ENCODE peak calls at places on chromosomes 11 and 22, in nine cellular contexts. X, C, Z, B, N, G, D, E and J are unnamed samples.

GRCh38 chr11:94840209-94840608 is 72.1 kb downstream of the AMOTL1 start:
- DNase-seq in X (no peak), C (no peak), Z (no peak), B (no peak), N (no peak), G (no peak), D (no peak), E (no peak), J (no peak)

GRCh38 chr22:31818481-31819392 is 64.9 kb downstream of the DEPDC5 start:
- DNase-seq in X (peak; percentile 22), C (no peak), Z (no peak), B (no peak), N (no peak), G (no peak), D (no peak), E (peak; percentile 18), J (no peak)

GRCh38 chr11:125313271-125314222 is 149.0 kb downstream of the PKNOX2 start:
- DNase-seq in X (no peak), C (no peak), Z (no peak), B (no peak), N (no peak), G (no peak), D (no peak), E (no peak), J (no peak)

GRCh38 chr22:37157516-37158289 is 8.0 kb upstream of the IL2RB start:
- DNase-seq in X (no peak), C (no peak), Z (no peak), B (no peak), N (no peak), G (no peak), D (no peak), E (no peak), J (no peak)

GRCh38 chr22:43819691-43820670 is 7.9 kb upstream of the EFCAB6 start:
- DNase-seq in X (no peak), C (no peak), Z (peak; percentile 37), B (no peak), N (no peak), G (no peak), D (no peak), E (no peak), J (no peak)

GRCh38 chr11:132186193-132186592 is 815.8 kb downstream of the NTM start:
- DNase-seq in X (no peak), C (no peak), Z (no peak), B (no peak), N (no peak), G (no peak), D (no peak), E (no peak), J (no peak)

GRCh38 chr11:114063829-114064201 is 4.3 kb downstream of the ZBTB16 start:
- DNase-seq in X (no peak), C (no peak), Z (no peak), B (no peak), N (no peak), G (no peak), D (no peak), E (no peak), J (no peak)

GRCh38 chr11:94129505-94130335 is 1.1 kb downstream of the PANX1 start:
- DNase-seq in X (peak; percentile 85), C (no peak), Z (no peak), B (no peak), N (no peak), G (no peak), D (no peak), E (peak; percentile 69), J (no peak)

GRCh38 chr22:23079814-23080521 is 9.6 kb downstream of the GNAZ start:
- DNase-seq in X (no peak), C (no peak), Z (no peak), B (no peak), N (no peak), G (no peak), D (no peak), E (no peak), J (no peak)

DNA sequence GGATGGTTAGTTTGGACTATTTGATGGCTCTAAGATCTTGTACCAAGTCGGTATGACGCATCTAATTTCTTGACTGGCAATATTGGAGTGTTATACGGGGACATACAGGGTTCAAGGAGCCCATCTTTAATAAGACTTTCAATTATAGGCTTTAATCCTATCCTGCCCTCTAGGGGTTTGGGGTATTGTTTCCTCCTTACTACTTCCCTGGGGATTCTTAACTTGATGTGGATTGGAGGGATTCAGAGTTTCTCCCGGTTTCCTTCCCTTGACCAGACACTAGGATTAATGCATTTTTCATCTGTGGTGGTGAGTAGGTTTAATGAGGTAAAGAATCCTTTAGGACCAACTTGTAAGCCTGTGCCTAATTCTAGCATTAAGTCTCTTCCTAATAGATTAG is 18.8 kb downstream of the CYP2D6 start:
- DNase-seq in X (no peak), C (no peak), Z (no peak), B (no peak), N (no peak), G (no peak), D (no peak), E (no peak), J (no peak)
- TF ChIP-seq CTCF in X (no peak), C (no peak), Z (no peak), B (no peak), N (no peak), G (no peak), D (no peak), E (no peak), J (no peak)

GRCh38 chr11:106177311-106177710 is 99.8 kb downstream of the AASDHPPT start:
- DNase-seq in X (no peak), C (no peak), Z (no peak), B (no peak), N (no peak), G (no peak), D (peak; percentile 48), E (peak; percentile 33), J (no peak)
- TF ChIP-seq CTCF in X (no peak), C (no peak), Z (no peak), B (no peak), N (no peak), G (no peak), D (no peak), E (no peak), J (no peak)

DNA sequence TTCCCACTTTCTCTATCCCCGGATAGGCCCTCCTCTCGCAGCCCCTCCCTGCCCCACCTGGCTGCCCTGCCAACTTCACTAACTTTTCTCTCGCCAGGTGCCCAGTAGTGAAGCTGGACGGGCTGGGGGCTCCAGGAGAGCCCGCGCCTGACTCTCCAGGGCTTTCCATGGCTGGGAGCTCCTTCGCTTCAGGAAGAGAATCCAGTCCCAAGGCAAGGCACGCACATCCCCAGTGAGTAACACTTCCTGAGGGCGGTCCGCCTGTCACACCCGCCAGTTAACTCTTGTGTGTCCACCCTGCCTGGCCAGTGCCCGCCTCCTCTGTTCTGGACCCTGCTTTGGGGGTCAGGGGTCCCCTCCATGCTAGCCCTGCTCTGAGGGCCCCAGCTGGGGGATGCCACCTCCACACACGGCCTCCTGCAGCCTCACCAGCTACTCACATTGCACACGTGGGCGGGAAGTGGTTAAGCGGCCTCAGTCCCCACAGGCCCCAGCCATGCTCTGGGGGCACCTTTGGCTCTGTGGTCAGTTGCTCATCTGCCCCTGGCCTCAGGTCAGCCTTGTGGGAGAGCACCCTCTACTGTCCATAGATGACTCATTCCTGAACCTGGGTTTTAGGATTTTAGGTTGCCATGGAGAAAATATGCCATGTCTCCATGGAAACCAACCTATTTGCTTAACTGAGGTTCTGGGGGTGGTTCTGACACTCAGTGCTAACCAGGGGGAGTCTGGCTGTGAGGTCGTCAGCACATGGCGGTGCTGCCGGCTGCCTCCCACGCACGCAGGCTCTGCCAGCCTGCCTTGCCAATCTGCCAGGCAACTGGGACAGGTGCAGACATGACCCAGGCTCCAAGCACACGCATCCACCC is at the start of gene RIN1:
- DNase-seq in X (peak; percentile 95), C (no peak), Z (no peak), B (peak; percentile 80), N (no peak), G (peak; percentile 65), D (peak; percentile 56), E (peak; percentile 57), J (peak; percentile 60)
- TF ChIP-seq CTCF in X (peak; percentile 44), C (no peak), Z (peak; percentile 7), B (peak; percentile 40), N (peak; percentile 55), G (peak; percentile 22), D (peak; percentile 34), E (no peak), J (no peak)

DNA sequence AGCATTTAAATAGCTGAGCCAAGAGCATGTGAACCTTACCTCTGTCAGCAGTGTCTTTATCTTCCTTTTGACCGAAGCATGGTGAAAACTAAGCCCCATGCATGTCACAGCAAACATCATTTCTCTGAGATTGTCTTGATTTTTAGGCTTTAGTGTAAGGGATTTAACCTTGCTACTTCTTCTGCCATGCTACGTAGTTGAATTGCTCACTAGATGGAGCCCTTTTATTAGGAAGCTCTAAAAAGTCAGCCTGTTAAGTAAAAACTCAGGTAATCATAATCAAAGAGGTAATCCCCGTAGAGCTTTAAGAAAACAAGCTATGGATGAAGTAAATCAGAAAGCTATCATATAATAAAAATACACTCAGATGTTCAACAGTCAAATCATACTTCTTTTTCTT is 149.5 kb downstream of the PGR start:
- DNase-seq in X (peak; percentile 56), C (no peak), Z (no peak), B (no peak), N (no peak), G (no peak), D (no peak), E (no peak), J (no peak)
- TF ChIP-seq CTCF in X (peak; percentile 75), C (no peak), Z (peak; percentile 43), B (no peak), N (peak; percentile 61), G (peak; percentile 18), D (no peak), E (no peak), J (no peak)

GRCh38 chr11:72353861-72354260 is 80.5 kb downstream of the CLPB start:
- DNase-seq in X (peak; percentile 24), C (no peak), Z (no peak), B (no peak), N (no peak), G (no peak), D (peak; percentile 16), E (peak; percentile 47), J (peak; percentile 16)

GRCh38 chr11:72349616-72350218 is 84.6 kb downstream of the CLPB start:
- DNase-seq in X (no peak), C (no peak), Z (no peak), B (no peak), N (no peak), G (no peak), D (no peak), E (no peak), J (no peak)

GRCh38 chr11:72354356-72355115 is 79.8 kb downstream of the CLPB start:
- DNase-seq in X (peak; percentile 30), C (no peak), Z (no peak), B (no peak), N (no peak), G (no peak), D (no peak), E (no peak), J (no peak)

GRCh38 chr11:72350752-72351151 is 83.6 kb downstream of the CLPB start:
- DNase-seq in X (no peak), C (no peak), Z (no peak), B (no peak), N (no peak), G (no peak), D (no peak), E (no peak), J (no peak)

GRCh38 chr11:72352859-72353551 is 81.3 kb downstream of the CLPB start:
- DNase-seq in X (no peak), C (no peak), Z (no peak), B (peak; percentile 45), N (peak; percentile 10), G (no peak), D (no peak), E (peak; percentile 47), J (peak; percentile 7)
- TF ChIP-seq CTCF in X (no peak), C (no peak), Z (no peak), B (peak; percentile 36), N (peak; percentile 53), G (no peak), D (no peak), E (no peak), J (no peak)